ENCODE peak calls at places on chromosomes 12 and 14, in ten cellular contexts. One of them, this sample, is unnamed.

GRCh38 chr14:30779210-30779609 is 95.1 kb upstream of the COCH start:
- DNase-seq in H9: no peak
- DNase-seq in NCI-H524: no peak
- DNase-seq in AG20443: no peak
- DNase-seq in NCI-H2171: no peak
- DNase-seq in hepatic stellate cell: no peak
- DNase-seq in astrocyte of the cerebellum: no peak
- DNase-seq in OCI-LY7: no peak
- DNase-seq in SJCRH30: peak; percentile 7
- DNase-seq in amniotic epithelial cell: peak; percentile 18
- DNase-seq in this sample: no peak

GRCh38 chr14:32366256-32366655 is 37.2 kb downstream of the AKAP6 start:
- DNase-seq in NCI-H2171: no peak
- DNase-seq in SJCRH30: peak; percentile 62
- DNase-seq in OCI-LY7: no peak
- DNase-seq in hepatic stellate cell: peak; percentile 35
- DNase-seq in NCI-H524: no peak
- DNase-seq in amniotic epithelial cell: peak; percentile 92
- DNase-seq in AG20443: peak; percentile 44
- DNase-seq in astrocyte of the cerebellum: peak; percentile 61
- DNase-seq in H9: no peak
- DNase-seq in this sample: peak; percentile 40

GRCh38 chr14:91335191-91336092 is 82.2 kb downstream of the CCDC88C start:
- DNase-seq in astrocyte of the cerebellum: no peak
- DNase-seq in NCI-H524: no peak
- DNase-seq in hepatic stellate cell: no peak
- DNase-seq in H9: no peak
- DNase-seq in amniotic epithelial cell: no peak
- DNase-seq in SJCRH30: peak; percentile 65
- DNase-seq in OCI-LY7: no peak
- DNase-seq in NCI-H2171: no peak
- DNase-seq in AG20443: no peak
- DNase-seq in this sample: no peak

GRCh38 chr12:80226576-80226975 is 127.2 kb downstream of the OTOGL start:
- DNase-seq in OCI-LY7: no peak
- DNase-seq in SJCRH30: no peak
- DNase-seq in NCI-H2171: no peak
- DNase-seq in NCI-H524: no peak
- DNase-seq in AG20443: peak; percentile 20
- DNase-seq in astrocyte of the cerebellum: no peak
- DNase-seq in H9: no peak
- DNase-seq in amniotic epithelial cell: peak; percentile 59
- DNase-seq in hepatic stellate cell: no peak
- DNase-seq in this sample: peak; percentile 40

GRCh38 chr12:22938323-22938722 is 313.4 kb downstream of the ETNK1 start:
- DNase-seq in H9: no peak
- DNase-seq in NCI-H524: no peak
- DNase-seq in hepatic stellate cell: no peak
- DNase-seq in SJCRH30: no peak
- DNase-seq in NCI-H2171: no peak
- DNase-seq in astrocyte of the cerebellum: no peak
- DNase-seq in OCI-LY7: no peak
- DNase-seq in AG20443: no peak
- DNase-seq in amniotic epithelial cell: no peak
- DNase-seq in this sample: no peak

GRCh38 chr14:93078830-93079229 is 36.9 kb downstream of the ITPK1 start:
- DNase-seq in hepatic stellate cell: no peak
- DNase-seq in SJCRH30: no peak
- DNase-seq in amniotic epithelial cell: no peak
- DNase-seq in astrocyte of the cerebellum: no peak
- DNase-seq in H9: no peak
- DNase-seq in NCI-H524: no peak
- DNase-seq in NCI-H2171: no peak
- DNase-seq in OCI-LY7: no peak
- DNase-seq in AG20443: peak; percentile 87
- DNase-seq in this sample: peak; percentile 91

GRCh38 chr12:14913381-14913781 is 25.0 kb downstream of the ERP27 start:
- DNase-seq in astrocyte of the cerebellum: no peak
- DNase-seq in SJCRH30: peak; percentile 91
- DNase-seq in NCI-H2171: peak; percentile 69
- DNase-seq in NCI-H524: no peak
- DNase-seq in H9: no peak
- DNase-seq in AG20443: no peak
- DNase-seq in OCI-LY7: no peak
- DNase-seq in amniotic epithelial cell: no peak
- DNase-seq in hepatic stellate cell: no peak
- DNase-seq in this sample: no peak

GRCh38 chr14:21498540-21499526 is 12.3 kb downstream of the METTL3 start:
- DNase-seq in NCI-H524: peak; percentile 49
- DNase-seq in hepatic stellate cell: peak; percentile 36
- DNase-seq in H9: no peak
- DNase-seq in AG20443: peak; percentile 50
- DNase-seq in OCI-LY7: peak; percentile 80
- DNase-seq in astrocyte of the cerebellum: peak; percentile 33
- DNase-seq in NCI-H2171: peak; percentile 93
- DNase-seq in amniotic epithelial cell: peak; percentile 42
- DNase-seq in SJCRH30: peak; percentile 55
- DNase-seq in this sample: peak; percentile 52

GRCh38 chr12:14774074-14774943 is 29.0 kb downstream of the WBP11 start:
- DNase-seq in OCI-LY7: peak; percentile 98
- DNase-seq in amniotic epithelial cell: peak; percentile 96
- DNase-seq in SJCRH30: no peak
- DNase-seq in NCI-H2171: no peak
- DNase-seq in NCI-H524: peak; percentile 63
- DNase-seq in hepatic stellate cell: peak; percentile 97
- DNase-seq in astrocyte of the cerebellum: peak; percentile 89
- DNase-seq in AG20443: peak; percentile 93
- DNase-seq in H9: peak; percentile 98
- DNase-seq in this sample: peak; percentile 95

GRCh38 chr12:10632226-10632625 is 18.8 kb upstream of the MAGOHB start:
- DNase-seq in NCI-H524: no peak
- DNase-seq in NCI-H2171: no peak
- DNase-seq in amniotic epithelial cell: no peak
- DNase-seq in OCI-LY7: no peak
- DNase-seq in H9: no peak
- DNase-seq in hepatic stellate cell: no peak
- DNase-seq in AG20443: peak; percentile 70
- DNase-seq in astrocyte of the cerebellum: no peak
- DNase-seq in SJCRH30: no peak
- DNase-seq in this sample: peak; percentile 81

GRCh38 chr14:22835505-22835904 is 880 bp upstream of the MMP14 start:
- DNase-seq in NCI-H524: no peak
- DNase-seq in amniotic epithelial cell: no peak
- DNase-seq in AG20443: no peak
- DNase-seq in NCI-H2171: no peak
- DNase-seq in hepatic stellate cell: no peak
- DNase-seq in OCI-LY7: no peak
- DNase-seq in H9: no peak
- DNase-seq in astrocyte of the cerebellum: no peak
- DNase-seq in SJCRH30: no peak
- DNase-seq in this sample: no peak